ENCODE peak calls at places on chromosome 1, in seven cellular contexts. P, M, F, S, L, X and A are unnamed samples.

GRCh38 chr1:41109316-41110263 is 88.1 kb upstream of the SLFNL1 start:
- DNase-seq in P (no peak), M (peak), F (peak), S (no peak), L (no peak), X (peak), A (peak)

GRCh38 chr1:211667065-211667617 is 8.3 kb downstream of the NEK2 start:
- DNase-seq in P (no peak), M (no peak), F (no peak), S (no peak), L (no peak), X (peak), A (no peak)

GRCh38 chr1:64474639-64475038 is 4.7 kb downstream of the CACHD1 start:
- DNase-seq in P (no peak), M (no peak), F (no peak), S (no peak), L (peak), X (no peak), A (peak)

GRCh38 chr1:31487143-31487542 is 74.1 kb downstream of the SERINC2 start:
- DNase-seq in P (no peak), M (no peak), F (no peak), S (no peak), L (no peak), X (no peak), A (no peak)

GRCh38 chr1:209403921-209404320 is 179.6 kb upstream of the CAMK1G start:
- DNase-seq in P (no peak), M (peak), F (no peak), S (no peak), L (no peak), X (no peak), A (no peak)

GRCh38 chr1:95506736-95507404 is 272.9 kb downstream of the RWDD3 start:
- DNase-seq in P (no peak), M (no peak), F (no peak), S (no peak), L (peak), X (no peak), A (no peak)

GRCh38 chr1:61093525-61094137 is 11.3 kb downstream of the NFIA start:
- DNase-seq in P (no peak), M (no peak), F (no peak), S (no peak), L (no peak), X (no peak), A (no peak)

GRCh38 chr1:186144505-186144904 is 230.5 kb downstream of the TPR start:
- DNase-seq in P (no peak), M (no peak), F (no peak), S (no peak), L (no peak), X (no peak), A (no peak)

GRCh38 chr1:200099040-200099439 is 71.5 kb downstream of the NR5A2 start:
- DNase-seq in P (no peak), M (no peak), F (no peak), S (no peak), L (no peak), X (no peak), A (no peak)

GRCh38 chr1:194684636-194685035 is 1498.2 kb upstream of the B3GALT2 start:
- DNase-seq in P (no peak), M (no peak), F (no peak), S (no peak), L (no peak), X (no peak), A (no peak)

GRCh38 chr1:61496501-61496900 is 228.4 kb downstream of the TM2D1 start:
- DNase-seq in P (no peak), M (no peak), F (no peak), S (no peak), L (no peak), X (no peak), A (no peak)

GRCh38 chr1:62687421-62687902 is 724 bp downstream of the DOCK7 start:
- DNase-seq in P (peak), M (no peak), F (peak), S (no peak), L (peak), X (peak), A (no peak)

GRCh38 chr1:230326971-230327891 is 98.9 kb downstream of the PGBD5 start:
- DNase-seq in P (no peak), M (no peak), F (peak), S (no peak), L (no peak), X (peak), A (no peak)

GRCh38 chr1:212166296-212167039 is 118.7 kb upstream of the PPP2R5A start:
- DNase-seq in P (no peak), M (no peak), F (no peak), S (no peak), L (no peak), X (no peak), A (no peak)

GRCh38 chr1:48627467-48627866 is 149.2 kb downstream of the BEND5 start:
- DNase-seq in P (no peak), M (no peak), F (no peak), S (no peak), L (no peak), X (no peak), A (no peak)

GRCh38 chr1:11179125-11179524 is 10.0 kb upstream of the ANGPTL7 start:
- DNase-seq in P (no peak), M (no peak), F (no peak), S (no peak), L (no peak), X (no peak), A (no peak)

GRCh38 chr1:119773711-119774241 is 5.1 kb upstream of the HMGCS2 start:
- DNase-seq in P (no peak), M (no peak), F (no peak), S (no peak), L (no peak), X (no peak), A (peak)

GRCh38 chr1:37919277-37919676 is 27.6 kb downstream of the INPP5B start:
- DNase-seq in P (no peak), M (peak), F (peak), S (no peak), L (peak), X (peak), A (peak)

GRCh38 chr1:68800182-68800581 is 303.3 kb upstream of the DEPDC1 start:
- DNase-seq in P (no peak), M (no peak), F (no peak), S (no peak), L (no peak), X (no peak), A (no peak)

GRCh38 chr1:33255347-33256311 is 663 bp upstream of the ZNF362 start:
- DNase-seq in P (peak), M (peak), F (no peak), S (peak), L (peak), X (peak), A (peak)

GRCh38 chr1:114623364-114623763 is 41.9 kb upstream of the BCAS2 start:
- DNase-seq in P (no peak), M (no peak), F (no peak), S (no peak), L (no peak), X (no peak), A (no peak)

GRCh38 chr1:244231193-244231571 is 180.1 kb downstream of the ZBTB18 start:
- DNase-seq in P (peak), M (no peak), F (no peak), S (no peak), L (no peak), X (no peak), A (no peak)

GRCh38 chr1:98098473-98098872 is 177.6 kb upstream of the DPYD start:
- DNase-seq in P (no peak), M (no peak), F (no peak), S (no peak), L (peak), X (no peak), A (no peak)

GRCh38 chr1:46539968-46540367 is 11.5 kb downstream of the KNCN start:
- DNase-seq in P (no peak), M (no peak), F (peak), S (no peak), L (no peak), X (no peak), A (no peak)

GRCh38 chr1:73593379-73593778 is 604.6 kb downstream of the LRRIQ3 start:
- DNase-seq in P (no peak), M (no peak), F (no peak), S (no peak), L (no peak), X (no peak), A (peak)

GRCh38 chr1:177812144-177812543 is 157.7 kb downstream of the SEC16B start:
- DNase-seq in P (no peak), M (no peak), F (no peak), S (no peak), L (no peak), X (no peak), A (no peak)

GRCh38 chr1:171718216-171718615 is 23.6 kb downstream of the VAMP4 start:
- DNase-seq in P (no peak), M (no peak), F (no peak), S (no peak), L (no peak), X (no peak), A (no peak)

GRCh38 chr1:22745675-22746585 is 35.3 kb downstream of the EPHB2 start:
- DNase-seq in P (no peak), M (no peak), F (no peak), S (no peak), L (peak), X (peak), A (no peak)
- TF ChIP-seq JUND in P (no peak), M (no peak), F (no peak), S (no peak), L (peak), X (no peak), A (no peak)

DNA sequence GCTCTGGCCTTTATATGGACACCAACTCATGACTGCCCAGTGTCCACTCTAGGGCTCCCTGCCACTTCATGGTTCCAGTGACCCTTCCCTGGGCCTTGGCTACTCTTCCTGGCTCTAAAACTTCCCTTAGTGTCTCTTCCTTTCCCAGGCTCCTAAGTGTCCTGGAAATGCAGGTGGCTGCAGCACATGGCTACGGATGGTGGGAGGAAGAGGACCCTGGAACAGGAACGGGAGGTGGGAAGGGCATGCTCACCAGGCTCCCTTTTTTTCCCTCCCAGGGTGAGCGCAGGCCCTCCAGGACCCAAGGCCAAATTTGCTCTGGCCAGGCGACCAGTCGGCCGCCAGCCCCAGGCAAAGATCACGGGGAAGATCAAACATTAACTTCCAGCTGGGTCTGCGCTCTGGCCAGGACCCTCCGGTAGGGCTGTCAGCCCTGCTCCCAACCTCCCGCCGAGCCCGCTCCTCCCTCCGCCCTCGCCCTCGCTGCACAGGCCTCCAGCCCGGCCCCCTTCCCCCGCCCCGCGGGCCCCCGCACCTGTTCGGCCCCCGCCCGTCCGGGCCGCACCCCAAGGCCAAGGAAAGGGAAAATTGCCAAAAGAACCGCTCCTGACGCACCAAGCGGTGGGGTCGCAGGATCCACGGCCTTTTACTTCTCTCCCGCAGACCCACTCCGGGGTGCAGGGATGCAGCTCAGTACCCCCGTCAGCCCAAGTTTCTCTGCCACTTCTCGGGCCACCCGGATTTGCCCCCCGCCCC is 955 bp downstream of the TCEA3 start:
- DNase-seq in P (peak), M (no peak), F (no peak), S (no peak), L (peak), X (peak), A (peak)
- TF ChIP-seq JUND in P (no peak), M (no peak), F (no peak), S (no peak), L (no peak), X (no peak), A (no peak)

DNA sequence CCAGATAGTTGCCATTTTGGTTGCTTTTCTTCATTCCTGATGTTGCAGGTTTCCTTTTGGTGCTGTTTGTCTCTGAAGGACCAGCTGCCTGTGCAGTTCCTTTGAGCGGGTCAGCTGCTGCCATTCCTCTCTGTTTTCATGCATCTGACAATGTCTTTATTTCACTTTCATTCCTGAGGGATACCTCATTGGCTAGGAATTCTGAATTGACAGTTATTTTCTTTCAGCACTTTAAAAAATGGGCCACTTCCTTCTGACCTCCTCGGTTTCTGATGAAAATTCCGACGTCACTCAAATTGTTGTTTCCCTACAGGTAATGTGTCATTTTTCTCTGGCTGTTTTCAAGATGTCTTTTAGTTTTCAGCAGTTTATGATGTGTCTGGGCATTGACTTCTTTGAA is 24.8 kb downstream of the CCSAP start:
- DNase-seq in P (no peak), M (no peak), F (no peak), S (no peak), L (no peak), X (no peak), A (no peak)
- TF ChIP-seq JUND in P (no peak), M (no peak), F (no peak), S (no peak), L (no peak), X (no peak), A (no peak)

DNA sequence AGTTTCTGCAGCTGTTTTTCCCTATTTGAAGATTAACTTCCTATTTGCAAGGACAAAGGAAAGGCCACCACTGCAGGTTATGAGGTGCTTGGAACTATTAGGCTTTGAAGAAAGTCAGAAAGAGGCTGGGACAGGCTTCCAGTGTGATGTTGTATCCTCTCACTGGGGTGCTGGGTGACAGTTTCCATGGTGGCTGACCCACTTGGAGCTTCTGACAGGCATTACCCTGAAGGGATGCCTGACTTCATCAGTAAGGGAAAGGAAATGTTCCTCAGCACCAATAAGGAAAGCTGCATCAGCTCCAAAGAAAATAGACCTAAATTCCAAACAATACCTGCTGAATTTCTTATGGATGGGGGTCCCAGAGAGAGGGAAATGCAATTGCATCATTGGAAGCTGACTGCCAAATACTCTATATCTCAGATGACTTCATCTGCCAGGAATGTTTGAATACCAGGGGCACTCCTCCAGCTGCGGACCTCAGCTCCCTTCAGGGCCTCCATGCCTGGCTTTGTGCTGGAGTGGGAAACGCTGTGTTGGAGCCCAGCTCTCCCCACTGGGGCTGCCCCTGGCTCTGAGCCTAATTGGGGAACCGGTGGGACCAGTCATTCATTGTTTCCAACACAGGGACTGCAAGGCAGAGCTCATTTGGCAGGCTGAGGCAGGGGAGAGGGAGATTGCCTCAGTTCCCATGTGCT is 76.6 kb downstream of the RGL1 start:
- DNase-seq in P (peak), M (no peak), F (no peak), S (no peak), L (no peak), X (peak), A (no peak)
- TF ChIP-seq JUND in P (peak), M (peak), F (no peak), S (no peak), L (peak), X (peak), A (no peak)

GRCh38 chr1:25037174-25038074 is 107.3 kb upstream of the RUNX3 start:
- DNase-seq in P (peak), M (peak), F (peak), S (no peak), L (peak), X (peak), A (peak)
- TF ChIP-seq JUND in P (no peak), M (no peak), F (peak), S (no peak), L (no peak), X (no peak), A (no peak)

GRCh38 chr1:169051171-169051570 is 55.3 kb upstream of the ATP1B1 start:
- DNase-seq in P (no peak), M (no peak), F (no peak), S (no peak), L (no peak), X (no peak), A (no peak)
- TF ChIP-seq JUND in P (no peak), M (no peak), F (no peak), S (no peak), L (no peak), X (no peak), A (no peak)

GRCh38 chr1:154326546-154327465 is 1.5 kb downstream of the ATP8B2 start:
- DNase-seq in P (no peak), M (no peak), F (no peak), S (no peak), L (no peak), X (no peak), A (no peak)
- TF ChIP-seq JUND in P (no peak), M (no peak), F (no peak), S (no peak), L (no peak), X (no peak), A (no peak)

GRCh38 chr1:112337028-112337531 is 58.9 kb upstream of the CTTNBP2NL start:
- DNase-seq in P (no peak), M (peak), F (peak), S (no peak), L (peak), X (peak), A (peak)
- TF ChIP-seq JUND in P (no peak), M (no peak), F (no peak), S (no peak), L (no peak), X (no peak), A (no peak)